ENCODE peak calls at places on chromosomes 1 and 21, in nine cellular contexts. V, B, F, M, Y, E, S, H and K are unnamed samples.
A peak's percentile ranks its signal among the peaks of the same experiment; 100 is the strongest.

GRCh38 chr1:51627672-51628071 is 10.8 kb downstream of the OSBPL9 start:
- DNase-seq in V (no peak), B (no peak), F (peak; percentile 67), M (no peak), Y (peak; percentile 59), E (no peak), S (no peak), H (peak; percentile 78), K (no peak)

GRCh38 chr1:236033336-236033735 is 31.6 kb downstream of the NID1 start:
- DNase-seq in V (no peak), B (no peak), F (no peak), M (no peak), Y (no peak), E (no peak), S (no peak), H (no peak), K (no peak)

GRCh38 chr1:177848577-177848976 is 121.3 kb downstream of the SEC16B start:
- DNase-seq in V (no peak), B (no peak), F (peak; percentile 62), M (no peak), Y (peak; percentile 55), E (no peak), S (no peak), H (no peak), K (no peak)

GRCh38 chr1:91883470-91883869 is 2.5 kb downstream of the TGFBR3 start:
- DNase-seq in V (no peak), B (no peak), F (peak; percentile 62), M (no peak), Y (peak; percentile 68), E (no peak), S (no peak), H (peak; percentile 61), K (no peak)

GRCh38 chr1:89552481-89553194 is 28.0 kb downstream of the LRRC8B start:
- DNase-seq in V (peak; percentile 18), B (no peak), F (no peak), M (no peak), Y (no peak), E (no peak), S (no peak), H (peak; percentile 64), K (peak; percentile 36)

GRCh38 chr1:214603819-214604252 is 841 bp downstream of the CENPF start:
- DNase-seq in V (no peak), B (no peak), F (no peak), M (no peak), Y (no peak), E (no peak), S (no peak), H (no peak), K (no peak)

GRCh38 chr1:107147813-107148212 is 7.0 kb downstream of the NTNG1 start:
- DNase-seq in V (no peak), B (no peak), F (no peak), M (no peak), Y (no peak), E (no peak), S (no peak), H (no peak), K (no peak)

GRCh38 chr1:41500781-41501518 is 16.5 kb upstream of the EDN2 start:
- DNase-seq in V (no peak), B (no peak), F (no peak), M (no peak), Y (no peak), E (no peak), S (no peak), H (no peak), K (no peak)

GRCh38 chr1:174998569-174999215 is 1.1 kb upstream of the CACYBP start:
- DNase-seq in V (peak; percentile 40), B (no peak), F (peak; percentile 36), M (peak; percentile 46), Y (peak; percentile 50), E (peak; percentile 52), S (no peak), H (peak; percentile 62), K (peak; percentile 49)

DNA sequence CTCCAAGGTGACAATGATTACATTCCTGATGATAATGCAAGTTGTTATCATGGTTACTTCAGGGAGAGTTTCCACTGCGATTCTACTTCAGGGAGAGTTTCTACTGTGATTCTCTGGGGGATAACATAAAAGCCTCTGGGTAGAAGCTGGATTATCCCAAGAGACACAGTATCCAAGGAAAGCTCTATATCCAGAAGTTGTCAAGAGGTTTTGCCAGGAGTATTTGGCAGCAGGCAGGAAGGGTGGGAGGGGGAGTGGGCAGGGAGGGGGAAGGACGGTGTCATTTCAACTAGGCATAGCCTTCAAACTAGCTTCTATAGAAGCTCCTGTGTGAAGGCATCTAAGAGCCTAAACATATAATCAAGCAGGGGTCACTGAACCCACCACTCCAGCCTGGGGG is 15.0 kb upstream of the SMIM12 start:
- DNase-seq in V (no peak), B (no peak), F (no peak), M (no peak), Y (no peak), E (no peak), S (no peak), H (no peak), K (no peak)
- H3K27me3 ChIP-seq in V (peaks cover 76% of the 10 kb centered on the region), B (peaks cover 29% of the 10 kb centered on the region), F (peaks cover 40% of the 10 kb centered on the region), M (no peaks in the 10 kb centered on the region), Y (peaks cover 74% of the 10 kb centered on the region), E (peaks cover 2% of the 10 kb centered on the region), S (peaks cover 16% of the 10 kb centered on the region), H (peaks cover 22% of the 10 kb centered on the region), K (peaks cover 2% of the 10 kb centered on the region)

DNA sequence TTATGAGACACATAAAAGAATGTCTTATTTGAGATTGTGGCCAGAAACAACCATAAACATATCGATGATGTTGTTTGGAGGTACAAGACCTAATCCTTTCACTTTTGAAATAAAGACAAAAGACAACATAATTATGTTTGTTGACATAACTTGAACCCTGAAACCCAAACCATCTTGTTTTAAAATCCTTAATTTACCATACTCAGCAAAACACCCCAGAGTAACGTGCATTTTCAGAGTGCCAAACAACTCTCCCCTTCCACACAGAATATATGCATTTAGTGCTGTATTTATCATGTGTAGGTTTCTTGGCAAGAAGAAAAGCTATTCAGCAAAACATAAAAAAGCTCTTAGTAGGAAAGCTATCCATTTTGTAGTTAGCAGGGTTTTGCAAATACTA is 17.5 kb downstream of the SIM2 start:
- DNase-seq in V (no peak), B (no peak), F (no peak), M (no peak), Y (no peak), E (no peak), S (no peak), H (no peak), K (no peak)
- H3K27me3 ChIP-seq in V (peaks cover 70% of the 10 kb centered on the region), B (peaks cover 74% of the 10 kb centered on the region), F (peaks cover 60% of the 10 kb centered on the region), M (no peaks in the 10 kb centered on the region), Y (no peaks in the 10 kb centered on the region), E (peaks cover 6% of the 10 kb centered on the region), S (peaks cover 38% of the 10 kb centered on the region), H (peaks cover 95% of the 10 kb centered on the region), K (no peaks in the 10 kb centered on the region)

GRCh38 chr1:231040019-231040799 is at the start of gene FAM89A:
- DNase-seq in V (peak; percentile 72), B (no peak), F (no peak), M (peak; percentile 57), Y (peak; percentile 43), E (peak; percentile 85), S (no peak), H (peak; percentile 60), K (peak; percentile 63)

GRCh38 chr1:231036416-231036815 is 3.6 kb downstream of the FAM89A start:
- DNase-seq in V (no peak), B (no peak), F (no peak), M (no peak), Y (no peak), E (no peak), S (no peak), H (peak; percentile 77), K (no peak)

GRCh38 chr1:231035799-231036198 is 4.3 kb downstream of the FAM89A start:
- DNase-seq in V (no peak), B (no peak), F (no peak), M (no peak), Y (no peak), E (no peak), S (no peak), H (no peak), K (no peak)

GRCh38 chr1:231039161-231040018 is 664 bp downstream of the FAM89A start:
- DNase-seq in V (peak; percentile 35), B (no peak), F (peak; percentile 37), M (peak; percentile 43), Y (peak; percentile 31), E (peak; percentile 73), S (no peak), H (peak; percentile 50), K (peak; percentile 14)

GRCh38 chr1:231037585-231038517 is 2.2 kb downstream of the FAM89A start:
- DNase-seq in V (no peak), B (no peak), F (no peak), M (no peak), Y (no peak), E (no peak), S (no peak), H (peak; percentile 31), K (no peak)
- H3K27me3 ChIP-seq in V (peaks cover 35% of the 10 kb centered on the region), B (peaks cover 11% of the 10 kb centered on the region), F (peaks cover 4% of the 10 kb centered on the region), M (peaks cover 46% of the 10 kb centered on the region), Y (peaks cover 16% of the 10 kb centered on the region), E (no peaks in the 10 kb centered on the region), S (peaks cover 1% of the 10 kb centered on the region), H (no peaks in the 10 kb centered on the region), K (no peaks in the 10 kb centered on the region)

DNA sequence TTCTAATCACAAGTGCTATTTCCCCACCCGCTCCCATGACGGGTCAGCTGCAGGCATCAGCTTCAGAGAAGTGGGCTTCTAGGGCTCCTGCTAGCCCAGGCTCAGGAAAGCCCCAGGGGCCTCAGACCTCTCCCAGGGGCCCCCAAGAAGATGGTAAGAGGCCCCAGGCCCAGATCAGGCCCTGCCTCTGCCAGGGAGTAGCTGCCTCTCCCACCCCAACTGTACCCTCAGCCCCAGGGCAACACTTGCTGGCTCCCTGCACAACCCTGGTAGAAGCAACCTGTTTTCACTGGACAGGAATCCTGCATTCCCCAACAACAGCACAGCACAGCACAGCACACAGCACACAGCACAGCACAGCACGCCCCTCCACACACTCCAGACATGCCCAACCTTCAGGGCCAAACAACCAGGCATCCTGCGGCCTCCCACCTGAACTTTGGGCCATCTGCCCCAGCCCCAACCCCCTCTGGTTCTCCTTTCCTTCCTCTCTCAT is 6.5 kb downstream of the BLACAT1 start:
- DNase-seq in V (no peak), B (no peak), F (no peak), M (no peak), Y (peak; percentile 19), E (no peak), S (no peak), H (no peak), K (no peak)
- H3K27me3 ChIP-seq in V (peaks cover 46% of the 10 kb centered on the region), B (peaks cover 38% of the 10 kb centered on the region), F (peaks cover 57% of the 10 kb centered on the region), M (no peaks in the 10 kb centered on the region), Y (peaks cover 18% of the 10 kb centered on the region), E (no peaks in the 10 kb centered on the region), S (peaks cover 33% of the 10 kb centered on the region), H (peaks cover 12% of the 10 kb centered on the region), K (peaks cover 19% of the 10 kb centered on the region)